ENCODE peak calls at places on chromosomes 7 and 10, in six cellular contexts. One of them, this sample, is unnamed.

GRCh38 chr7:30886608-30887011 is 25.0 kb upstream of the AQP1 start:
- DNase-seq in stimulated activated CD4-positive, alpha-beta T cell treated with anti-CD3 and anti-CD28 coated beads, Interleukin-4, amount 100 ng/mL, for 24 hours: no peak
- DNase-seq in stimulated activated naive CD4-positive, alpha-beta T cell treated with Interleukin-2 at 50 U/mL for 16 hours: no peak
- DNase-seq in COR-L47: no peak
- DNase-seq in HFFc6: no peak
- DNase-seq in D341Med: no peak
- DNase-seq in this sample: no peak

GRCh38 chr10:113131611-113132330 is 181.7 kb downstream of the TCF7L2 start:
- DNase-seq in stimulated activated CD4-positive, alpha-beta T cell treated with anti-CD3 and anti-CD28 coated beads, Interleukin-4, amount 100 ng/mL, for 24 hours: no peak
- DNase-seq in stimulated activated naive CD4-positive, alpha-beta T cell treated with Interleukin-2 at 50 U/mL for 16 hours: no peak
- DNase-seq in COR-L47: no peak
- DNase-seq in HFFc6: peak
- DNase-seq in D341Med: no peak
- DNase-seq in this sample: no peak

GRCh38 chr10:7829289-7829834 is 11.1 kb downstream of the TAF3 start:
- DNase-seq in stimulated activated CD4-positive, alpha-beta T cell treated with anti-CD3 and anti-CD28 coated beads, Interleukin-4, amount 100 ng/mL, for 24 hours: no peak
- DNase-seq in stimulated activated naive CD4-positive, alpha-beta T cell treated with Interleukin-2 at 50 U/mL for 16 hours: no peak
- DNase-seq in COR-L47: no peak
- DNase-seq in HFFc6: no peak
- DNase-seq in D341Med: no peak
- DNase-seq in this sample: no peak

GRCh38 chr7:155965010-155965409 is 152.7 kb upstream of the SHH start:
- DNase-seq in stimulated activated CD4-positive, alpha-beta T cell treated with anti-CD3 and anti-CD28 coated beads, Interleukin-4, amount 100 ng/mL, for 24 hours: no peak
- DNase-seq in stimulated activated naive CD4-positive, alpha-beta T cell treated with Interleukin-2 at 50 U/mL for 16 hours: no peak
- DNase-seq in COR-L47: no peak
- DNase-seq in HFFc6: no peak
- DNase-seq in D341Med: no peak
- DNase-seq in this sample: peak

GRCh38 chr7:41503438-41503837 is 199.5 kb downstream of the INHBA start:
- DNase-seq in stimulated activated CD4-positive, alpha-beta T cell treated with anti-CD3 and anti-CD28 coated beads, Interleukin-4, amount 100 ng/mL, for 24 hours: no peak
- DNase-seq in stimulated activated naive CD4-positive, alpha-beta T cell treated with Interleukin-2 at 50 U/mL for 16 hours: no peak
- DNase-seq in COR-L47: no peak
- DNase-seq in HFFc6: peak
- DNase-seq in D341Med: no peak
- DNase-seq in this sample: peak

GRCh38 chr10:86261933-86262665 is 104.5 kb downstream of the GRID1 start:
- DNase-seq in stimulated activated CD4-positive, alpha-beta T cell treated with anti-CD3 and anti-CD28 coated beads, Interleukin-4, amount 100 ng/mL, for 24 hours: no peak
- DNase-seq in stimulated activated naive CD4-positive, alpha-beta T cell treated with Interleukin-2 at 50 U/mL for 16 hours: no peak
- DNase-seq in COR-L47: peak
- DNase-seq in HFFc6: no peak
- DNase-seq in D341Med: no peak
- DNase-seq in this sample: no peak

GRCh38 chr10:74227697-74228424 is 76.8 kb downstream of the ADK start:
- DNase-seq in stimulated activated CD4-positive, alpha-beta T cell treated with anti-CD3 and anti-CD28 coated beads, Interleukin-4, amount 100 ng/mL, for 24 hours: no peak
- DNase-seq in stimulated activated naive CD4-positive, alpha-beta T cell treated with Interleukin-2 at 50 U/mL for 16 hours: no peak
- DNase-seq in COR-L47: no peak
- DNase-seq in HFFc6: peak
- DNase-seq in D341Med: no peak
- DNase-seq in this sample: peak

GRCh38 chr10:14126697-14127440 is 203.9 kb downstream of the FRMD4A start:
- DNase-seq in stimulated activated CD4-positive, alpha-beta T cell treated with anti-CD3 and anti-CD28 coated beads, Interleukin-4, amount 100 ng/mL, for 24 hours: no peak
- DNase-seq in stimulated activated naive CD4-positive, alpha-beta T cell treated with Interleukin-2 at 50 U/mL for 16 hours: no peak
- DNase-seq in COR-L47: no peak
- DNase-seq in HFFc6: peak
- DNase-seq in D341Med: no peak
- DNase-seq in this sample: peak

GRCh38 chr7:117090820-117091219 is 137.5 kb downstream of the ST7 start:
- DNase-seq in stimulated activated CD4-positive, alpha-beta T cell treated with anti-CD3 and anti-CD28 coated beads, Interleukin-4, amount 100 ng/mL, for 24 hours: no peak
- DNase-seq in stimulated activated naive CD4-positive, alpha-beta T cell treated with Interleukin-2 at 50 U/mL for 16 hours: no peak
- DNase-seq in COR-L47: no peak
- DNase-seq in HFFc6: no peak
- DNase-seq in D341Med: no peak
- DNase-seq in this sample: no peak

GRCh38 chr10:47127188-47127587 is 172.8 kb upstream of the GDF10 start:
- DNase-seq in stimulated activated CD4-positive, alpha-beta T cell treated with anti-CD3 and anti-CD28 coated beads, Interleukin-4, amount 100 ng/mL, for 24 hours: no peak
- DNase-seq in stimulated activated naive CD4-positive, alpha-beta T cell treated with Interleukin-2 at 50 U/mL for 16 hours: no peak
- DNase-seq in COR-L47: no peak
- DNase-seq in HFFc6: no peak
- DNase-seq in D341Med: no peak
- DNase-seq in this sample: no peak